ENCODE peak calls at places on chromosomes 1 and 21, in four cellular contexts. E is activated T-cell treated with anti-CD3 and anti-CD28 coated beads for 1 hour, R is posterior cingulate gyrus, T is iPS-NIHi11. V is an unnamed sample.

GRCh38 chr1:173603056-173603591 is at the start of gene SLC9C2:
- DNase-seq in E (no peak), R (no peak), T (peak), V (peak)

GRCh38 chr1:77759090-77760028 is at the start of gene USP33:
- DNase-seq in E (peak), R (peak), T (peak), V (peak)

GRCh38 chr1:115227683-115228082 is 110.4 kb downstream of the NGF start:
- DNase-seq in E (no peak), R (no peak), T (no peak), V (no peak)

GRCh38 chr1:196380311-196380710 is 227.9 kb downstream of the KCNT2 start:
- DNase-seq in E (no peak), R (no peak), T (no peak), V (no peak)

GRCh38 chr1:214404154-214404553 is 123.2 kb downstream of the SMYD2 start:
- DNase-seq in E (no peak), R (no peak), T (no peak), V (no peak)

GRCh38 chr21:35713914-35714313 is 346.4 kb downstream of the SETD4 start:
- DNase-seq in E (no peak), R (no peak), T (no peak), V (no peak)

GRCh38 chr1:17839641-17840196 is 84.6 kb downstream of the ACTL8 start:
- DNase-seq in E (no peak), R (no peak), T (no peak), V (no peak)

GRCh38 chr1:46757956-46758304 is 39.0 kb upstream of the EFCAB14 start:
- DNase-seq in E (no peak), R (no peak), T (no peak), V (no peak)

V was measured in putamen.